ENCODE peak calls at places on chromosomes 6 and 20, in six cellular contexts. R is NCI-H1105, L is AG20443, V is skeletal muscle cell, F is NCI-H510A, N is HTR-8/SVneo. S is an unnamed sample.

GRCh38 chr6:100862063-100862462 is 19.1 kb downstream of the ASCC3 start:
- DNase-seq in R (no peak), L (no peak), V (no peak), F (no peak), N (no peak), S (no peak)

GRCh38 chr6:89184344-89184743 is 32.8 kb downstream of the GABRR1 start:
- DNase-seq in R (no peak), L (no peak), V (no peak), F (no peak), N (no peak), S (no peak)

GRCh38 chr20:59948828-59949720 is 8.9 kb downstream of the FAM217B start:
- DNase-seq in R (peak; percentile 64), L (peak; percentile 30), V (peak; percentile 18), F (no peak), N (peak; percentile 61), S (peak; percentile 53)

GRCh38 chr6:52524921-52525320 is 51.9 kb downstream of the TRAM2 start:
- DNase-seq in R (no peak), L (no peak), V (no peak), F (no peak), N (no peak), S (no peak)

GRCh38 chr20:11686900-11687543 is 230.7 kb upstream of the BTBD3 start:
- DNase-seq in R (peak; percentile 80), L (peak; percentile 67), V (no peak), F (no peak), N (no peak), S (no peak)

GRCh38 chr6:13273931-13274706 is 54.2 kb downstream of the TBC1D7 start:
- DNase-seq in R (no peak), L (no peak), V (no peak), F (no peak), N (no peak), S (no peak)

GRCh38 chr6:161079566-161080262 is 88.1 kb downstream of the MAP3K4 start:
- DNase-seq in R (no peak), L (peak; percentile 77), V (peak; percentile 77), F (no peak), N (peak; percentile 34), S (no peak)

GRCh38 chr20:61092199-61092598 is 159.9 kb upstream of the CDH4 start:
- DNase-seq in R (no peak), L (no peak), V (no peak), F (no peak), N (no peak), S (no peak)

GRCh38 chr6:168213121-168213524 is 106.5 kb downstream of the DACT2 start:
- DNase-seq in R (no peak), L (no peak), V (no peak), F (no peak), N (no peak), S (no peak)

GRCh38 chr20:35697696-35698297 is 1.4 kb downstream of the NFS1 start:
- DNase-seq in R (no peak), L (no peak), V (no peak), F (no peak), N (no peak), S (no peak)

GRCh38 chr6:157761926-157762325 is 61.1 kb upstream of the SNX9 start:
- DNase-seq in R (no peak), L (no peak), V (no peak), F (no peak), N (no peak), S (no peak)

GRCh38 chr20:40046703-40047102 is 642.3 kb downstream of the MAFB start:
- DNase-seq in R (no peak), L (peak; percentile 8), V (no peak), F (no peak), N (no peak), S (no peak)

GRCh38 chr6:14321992-14322772 is 204.6 kb downstream of the CD83 start:
- DNase-seq in R (no peak), L (no peak), V (no peak), F (peak; percentile 37), N (peak; percentile 5), S (no peak)

GRCh38 chr6:13873288-13874190 is 51.2 kb upstream of the RNF182 start:
- DNase-seq in R (peak; percentile 94), L (peak; percentile 74), V (no peak), F (peak; percentile 87), N (peak; percentile 44), S (no peak)

GRCh38 chr6:26330835-26331808 is 33.9 kb upstream of the BTN3A2 start:
- DNase-seq in R (no peak), L (no peak), V (no peak), F (peak; percentile 13), N (no peak), S (no peak)

GRCh38 chr6:34324738-34325444 is 67.6 kb downstream of the NUDT3 start:
- DNase-seq in R (no peak), L (peak; percentile 73), V (peak; percentile 47), F (peak; percentile 84), N (no peak), S (peak; percentile 56)

GRCh38 chr6:134674562-134674961 is 275.3 kb downstream of the ALDH8A1 start:
- DNase-seq in R (peak; percentile 67), L (no peak), V (no peak), F (no peak), N (no peak), S (no peak)

GRCh38 chr6:157695301-157696030 is 127.6 kb upstream of the SNX9 start:
- DNase-seq in R (no peak), L (no peak), V (no peak), F (no peak), N (no peak), S (no peak)

GRCh38 chr20:12764053-12764452 is 244.7 kb upstream of the SPTLC3 start:
- DNase-seq in R (no peak), L (no peak), V (no peak), F (no peak), N (no peak), S (no peak)

GRCh38 chr6:56574292-56574691 is 68.4 kb downstream of the DST start:
- DNase-seq in R (no peak), L (no peak), V (no peak), F (no peak), N (no peak), S (no peak)

S was measured in fibroblast of the conjunctiva.